ENCODE peak calls at places on chromosomes 13 and 19, in six cellular contexts. One of them, this sample, is unnamed.

GRCh38 chr13:39417131-39417530 is 185.9 kb downstream of the LHFPL6 start:
- DNase-seq in nucleus accumbens: peak; percentile 3
- DNase-seq in stimulated activated CD8-positive, alpha-beta memory T cell treated with anti-CD3 and anti-CD28 coated beads, Interleukin-2, amount 100 ng/mL, for 1 hour: no peak
- DNase-seq in foreskin fibroblast: peak; percentile 20
- DNase-seq in mucosa of descending colon: no peak
- DNase-seq in hepatic stellate cell: no peak
- DNase-seq in this sample: no peak

GRCh38 chr13:107716241-107716640 is 499.1 kb downstream of the LIG4 start:
- DNase-seq in nucleus accumbens: no peak
- DNase-seq in stimulated activated CD8-positive, alpha-beta memory T cell treated with anti-CD3 and anti-CD28 coated beads, Interleukin-2, amount 100 ng/mL, for 1 hour: no peak
- DNase-seq in foreskin fibroblast: no peak
- DNase-seq in mucosa of descending colon: no peak
- DNase-seq in hepatic stellate cell: no peak
- DNase-seq in this sample: no peak

GRCh38 chr13:105670179-105671015 is 865.1 kb downstream of the EFNB2 start:
- DNase-seq in nucleus accumbens: no peak
- DNase-seq in stimulated activated CD8-positive, alpha-beta memory T cell treated with anti-CD3 and anti-CD28 coated beads, Interleukin-2, amount 100 ng/mL, for 1 hour: no peak
- DNase-seq in foreskin fibroblast: no peak
- DNase-seq in mucosa of descending colon: no peak
- DNase-seq in hepatic stellate cell: no peak
- DNase-seq in this sample: no peak

GRCh38 chr19:2188708-2189385 is 25.1 kb downstream of the DOT1L start:
- DNase-seq in nucleus accumbens: no peak
- DNase-seq in stimulated activated CD8-positive, alpha-beta memory T cell treated with anti-CD3 and anti-CD28 coated beads, Interleukin-2, amount 100 ng/mL, for 1 hour: no peak
- DNase-seq in foreskin fibroblast: peak; percentile 58
- DNase-seq in mucosa of descending colon: no peak
- DNase-seq in hepatic stellate cell: peak; percentile 38
- DNase-seq in this sample: no peak

GRCh38 chr13:19058566-19058965 is 123.1 kb downstream of the TUBA3C start:
- DNase-seq in nucleus accumbens: no peak
- DNase-seq in stimulated activated CD8-positive, alpha-beta memory T cell treated with anti-CD3 and anti-CD28 coated beads, Interleukin-2, amount 100 ng/mL, for 1 hour: no peak
- DNase-seq in foreskin fibroblast: no peak
- DNase-seq in mucosa of descending colon: no peak
- DNase-seq in hepatic stellate cell: no peak
- DNase-seq in this sample: no peak

GRCh38 chr19:3696660-3696995 is 3.6 kb downstream of the PIP5K1C start:
- DNase-seq in nucleus accumbens: no peak
- DNase-seq in stimulated activated CD8-positive, alpha-beta memory T cell treated with anti-CD3 and anti-CD28 coated beads, Interleukin-2, amount 100 ng/mL, for 1 hour: no peak
- DNase-seq in foreskin fibroblast: no peak
- DNase-seq in mucosa of descending colon: no peak
- DNase-seq in hepatic stellate cell: no peak
- DNase-seq in this sample: no peak

GRCh38 chr19:15294591-15294990 is 37.7 kb downstream of the BRD4 start:
- DNase-seq in nucleus accumbens: peak; percentile 22
- DNase-seq in stimulated activated CD8-positive, alpha-beta memory T cell treated with anti-CD3 and anti-CD28 coated beads, Interleukin-2, amount 100 ng/mL, for 1 hour: no peak
- DNase-seq in foreskin fibroblast: peak; percentile 18
- DNase-seq in mucosa of descending colon: no peak
- DNase-seq in hepatic stellate cell: no peak
- DNase-seq in this sample: no peak

GRCh38 chr19:35585844-35586243 is at the start of gene PMIS2:
- DNase-seq in nucleus accumbens: no peak
- DNase-seq in stimulated activated CD8-positive, alpha-beta memory T cell treated with anti-CD3 and anti-CD28 coated beads, Interleukin-2, amount 100 ng/mL, for 1 hour: no peak
- DNase-seq in foreskin fibroblast: no peak
- DNase-seq in mucosa of descending colon: no peak
- DNase-seq in hepatic stellate cell: no peak
- DNase-seq in this sample: no peak

GRCh38 chr13:79455331-79455730 is 25.6 kb upstream of the NDFIP2 start:
- DNase-seq in nucleus accumbens: no peak
- DNase-seq in stimulated activated CD8-positive, alpha-beta memory T cell treated with anti-CD3 and anti-CD28 coated beads, Interleukin-2, amount 100 ng/mL, for 1 hour: no peak
- DNase-seq in foreskin fibroblast: no peak
- DNase-seq in mucosa of descending colon: no peak
- DNase-seq in hepatic stellate cell: no peak
- DNase-seq in this sample: no peak

GRCh38 chr19:7337380-7338194 is 11.2 kb upstream of the ARHGEF18 start:
- DNase-seq in nucleus accumbens: no peak
- DNase-seq in stimulated activated CD8-positive, alpha-beta memory T cell treated with anti-CD3 and anti-CD28 coated beads, Interleukin-2, amount 100 ng/mL, for 1 hour: no peak
- DNase-seq in foreskin fibroblast: no peak
- DNase-seq in mucosa of descending colon: peak; percentile 66
- DNase-seq in hepatic stellate cell: no peak
- DNase-seq in this sample: no peak